ENCODE peak calls at places on chromosomes 16 and 17, in nine cellular contexts. D is GM12865; G is colonic mucosa; Z is kidney epithelial cell; B is psoas muscle; T is ascending aorta; E is WTC11; Y is CD4-positive, alpha-beta T cell; X is right lobe of liver. H is an unnamed sample.

GRCh38 chr16:81599034-81599744 is 154.6 kb downstream of the CMIP start:
- DNase-seq in D (no peak), G (no peak), Z (no peak), B (no peak), T (no peak), E (no peak), Y (no peak), X (no peak), H (no peak)

GRCh38 chr17:72345083-72345482 is 224.3 kb downstream of the SOX9 start:
- DNase-seq in D (no peak), G (peak), Z (no peak), B (no peak), T (no peak), E (no peak), Y (no peak), X (no peak), H (no peak)

GRCh38 chr16:77748426-77748825 is 26.1 kb downstream of the NUDT7 start:
- DNase-seq in D (no peak), G (no peak), Z (no peak), B (no peak), T (no peak), E (no peak), Y (no peak), X (no peak), H (no peak)

GRCh38 chr16:49690778-49691177 is 165.1 kb downstream of the ZNF423 start:
- DNase-seq in D (no peak), G (no peak), Z (no peak), B (no peak), T (no peak), E (no peak), Y (no peak), X (no peak), H (no peak)

GRCh38 chr16:4944333-4945281 is 7.7 kb upstream of the PPL start:
- DNase-seq in D (no peak), G (peak), Z (peak), B (peak), T (peak), E (peak), Y (no peak), X (peak), H (peak)

GRCh38 chr16:9123871-9124270 is 32.4 kb downstream of the HAPSTR1 start:
- DNase-seq in D (peak), G (peak), Z (no peak), B (peak), T (peak), E (no peak), Y (no peak), X (peak), H (no peak)

GRCh38 chr17:50471009-50471905 is 2.6 kb upstream of the CHAD start:
- DNase-seq in D (no peak), G (peak), Z (no peak), B (no peak), T (no peak), E (no peak), Y (no peak), X (peak), H (no peak)

GRCh38 chr17:2485543-2485942 is 26.1 kb downstream of the METTL16 start:
- DNase-seq in D (no peak), G (no peak), Z (no peak), B (no peak), T (no peak), E (no peak), Y (no peak), X (no peak), H (no peak)

GRCh38 chr17:49742256-49742655 is 21.7 kb downstream of the FAM117A start:
- DNase-seq in D (no peak), G (no peak), Z (no peak), B (no peak), T (no peak), E (no peak), Y (no peak), X (no peak), H (no peak)

GRCh38 chr16:79519448-79519847 is 81.1 kb downstream of the MAF start:
- DNase-seq in D (peak), G (no peak), Z (no peak), B (peak), T (no peak), E (no peak), Y (no peak), X (peak), H (no peak)

GRCh38 chr17:79414063-79414462 is 196.8 kb downstream of the RBFOX3 start:
- DNase-seq in D (no peak), G (no peak), Z (no peak), B (no peak), T (no peak), E (no peak), Y (no peak), X (no peak), H (no peak)

GRCh38 chr17:18859256-18859655 is 1.3 kb downstream of the PRPSAP2 start:
- DNase-seq in D (peak), G (no peak), Z (no peak), B (no peak), T (no peak), E (no peak), Y (no peak), X (no peak), H (no peak)

GRCh38 chr17:45989759-45990158 is 9.3 kb upstream of the STH start:
- DNase-seq in D (no peak), G (no peak), Z (no peak), B (no peak), T (no peak), E (no peak), Y (no peak), X (no peak), H (no peak)

GRCh38 chr16:7744546-7745294 is 412.1 kb downstream of the RBFOX1 start:
- DNase-seq in D (no peak), G (no peak), Z (no peak), B (no peak), T (no peak), E (no peak), Y (no peak), X (no peak), H (no peak)

GRCh38 chr16:75801307-75801706 is 75.0 kb upstream of the CPHXL start:
- DNase-seq in D (no peak), G (no peak), Z (no peak), B (no peak), T (no peak), E (no peak), Y (no peak), X (no peak), H (no peak)

GRCh38 chr17:76166168-76166567 is 25.1 kb upstream of the FOXJ1 start:
- DNase-seq in D (no peak), G (no peak), Z (no peak), B (no peak), T (no peak), E (no peak), Y (no peak), X (no peak), H (no peak)

GRCh38 chr16:27840311-27841060 is 223.0 kb downstream of the GSG1L start:
- DNase-seq in D (no peak), G (no peak), Z (no peak), B (no peak), T (no peak), E (no peak), Y (no peak), X (no peak), H (no peak)

GRCh38 chr17:58756246-58757161 is 850 bp downstream of the PPM1E start:
- DNase-seq in D (no peak), G (no peak), Z (no peak), B (no peak), T (no peak), E (peak), Y (no peak), X (no peak), H (peak)

GRCh38 chr16:78571880-78572279 is 472.4 kb downstream of the WWOX start:
- DNase-seq in D (no peak), G (no peak), Z (no peak), B (no peak), T (no peak), E (no peak), Y (no peak), X (no peak), H (no peak)

GRCh38 chr17:49753959-49754391 is 10.0 kb downstream of the FAM117A start:
- DNase-seq in D (no peak), G (no peak), Z (no peak), B (peak), T (no peak), E (no peak), Y (no peak), X (no peak), H (no peak)

GRCh38 chr17:44959821-44960523 is 8.1 kb downstream of the C1QL1 start:
- DNase-seq in D (no peak), G (no peak), Z (no peak), B (no peak), T (no peak), E (no peak), Y (no peak), X (no peak), H (no peak)

GRCh38 chr17:64780096-64781012 is 118.2 kb upstream of the SMURF2 start:
- DNase-seq in D (peak), G (peak), Z (no peak), B (peak), T (no peak), E (peak), Y (peak), X (peak), H (no peak)

GRCh38 chr16:64615647-64616280 is 506.1 kb downstream of the CDH11 start:
- DNase-seq in D (no peak), G (peak), Z (no peak), B (no peak), T (no peak), E (peak), Y (no peak), X (no peak), H (peak)

GRCh38 chr16:1781758-1782407 is 488 bp downstream of the SPSB3 start:
- DNase-seq in D (peak), G (peak), Z (no peak), B (peak), T (no peak), E (peak), Y (no peak), X (peak), H (peak)
- TF ChIP-seq CTCF in D (peak), G (no peak), Z (no peak), B (no peak), T (peak), E (no peak), Y (no peak), X (no peak), H (no peak)

DNA sequence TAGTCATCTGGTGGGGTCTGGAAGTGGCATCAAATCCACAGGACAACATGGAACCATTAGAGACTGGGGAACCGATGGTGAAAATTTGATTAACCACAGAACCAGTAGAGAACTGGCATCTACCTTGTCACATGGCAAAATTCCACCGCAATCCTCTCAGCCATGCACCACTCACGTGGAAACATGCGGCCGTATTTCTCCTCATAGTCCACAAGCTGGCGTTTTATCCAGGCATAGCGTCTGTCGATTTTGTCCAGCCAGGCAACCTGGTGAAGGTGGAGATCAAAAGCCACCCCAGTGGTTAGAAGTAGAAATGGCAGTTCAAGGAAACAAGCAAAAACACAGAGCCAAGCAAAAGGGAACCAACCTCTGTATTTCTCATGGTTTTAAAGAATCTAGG is 87.6 kb downstream of the VPS53 start:
- DNase-seq in D (no peak), G (no peak), Z (no peak), B (no peak), T (no peak), E (no peak), Y (no peak), X (no peak), H (no peak)
- TF ChIP-seq CTCF in D (no peak), G (no peak), Z (no peak), B (no peak), T (no peak), E (no peak), Y (no peak), X (no peak), H (no peak)

GRCh38 chr17:67800495-67800928 is 24.8 kb upstream of the BPTF start:
- DNase-seq in D (peak), G (peak), Z (peak), B (peak), T (peak), E (peak), Y (peak), X (peak), H (peak)

GRCh38 chr17:67801626-67802175 is 23.6 kb upstream of the BPTF start:
- DNase-seq in D (peak), G (no peak), Z (no peak), B (no peak), T (no peak), E (peak), Y (no peak), X (no peak), H (no peak)
- TF ChIP-seq CTCF in D (peak), G (no peak), Z (peak), B (no peak), T (no peak), E (peak), Y (no peak), X (no peak), H (no peak)

GRCh38 chr16:88680554-88681083 is 5.7 kb downstream of the SNAI3 start:
- DNase-seq in D (no peak), G (no peak), Z (no peak), B (no peak), T (no peak), E (no peak), Y (no peak), X (no peak), H (no peak)

GRCh38 chr16:88677721-88678120 is 8.6 kb downstream of the SNAI3 start:
- DNase-seq in D (no peak), G (no peak), Z (no peak), B (no peak), T (no peak), E (no peak), Y (no peak), X (no peak), H (no peak)

GRCh38 chr16:88678224-88678979 is 7.9 kb downstream of the SNAI3 start:
- DNase-seq in D (no peak), G (no peak), Z (no peak), B (no peak), T (no peak), E (no peak), Y (no peak), X (peak), H (no peak)

GRCh38 chr16:88681709-88682451 is 4.4 kb downstream of the SNAI3 start:
- DNase-seq in D (peak), G (no peak), Z (no peak), B (no peak), T (no peak), E (no peak), Y (peak), X (no peak), H (no peak)

DNA sequence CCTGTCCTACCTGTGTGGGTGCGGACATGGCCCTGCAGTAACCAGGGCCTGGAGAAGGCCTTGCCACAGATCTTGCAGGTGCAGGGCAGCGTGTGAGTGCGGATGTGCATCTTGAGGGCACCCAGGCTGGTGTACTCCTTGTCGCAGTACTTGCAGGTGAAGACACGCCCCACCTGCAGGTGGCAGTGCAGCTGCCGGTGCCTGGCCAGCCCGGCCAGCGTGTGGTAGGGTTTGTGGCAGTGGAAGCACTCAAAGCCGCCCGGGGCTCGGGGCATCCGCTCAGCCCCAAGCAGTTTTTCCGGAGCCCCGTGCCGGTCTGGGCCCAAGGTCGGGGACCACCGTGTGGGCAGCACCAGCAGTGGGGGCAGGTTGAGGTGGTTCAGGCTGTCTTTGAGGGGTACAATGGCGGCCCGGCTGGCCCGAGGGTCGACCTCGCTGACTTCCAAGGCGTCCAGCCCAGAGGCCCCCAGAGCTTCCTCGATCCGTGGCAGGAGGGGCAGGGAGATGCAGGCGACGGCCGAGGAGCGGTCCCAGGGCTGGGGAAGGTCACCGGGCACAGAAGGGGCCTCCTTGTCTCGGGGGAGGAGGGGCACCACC is 5.1 kb downstream of the SNAI3 start:
- DNase-seq in D (peak), G (peak), Z (no peak), B (no peak), T (no peak), E (peak), Y (no peak), X (no peak), H (no peak)
- TF ChIP-seq CTCF in D (peak), G (peak), Z (peak), B (peak), T (no peak), E (peak), Y (peak), X (peak), H (peak)

DNA sequence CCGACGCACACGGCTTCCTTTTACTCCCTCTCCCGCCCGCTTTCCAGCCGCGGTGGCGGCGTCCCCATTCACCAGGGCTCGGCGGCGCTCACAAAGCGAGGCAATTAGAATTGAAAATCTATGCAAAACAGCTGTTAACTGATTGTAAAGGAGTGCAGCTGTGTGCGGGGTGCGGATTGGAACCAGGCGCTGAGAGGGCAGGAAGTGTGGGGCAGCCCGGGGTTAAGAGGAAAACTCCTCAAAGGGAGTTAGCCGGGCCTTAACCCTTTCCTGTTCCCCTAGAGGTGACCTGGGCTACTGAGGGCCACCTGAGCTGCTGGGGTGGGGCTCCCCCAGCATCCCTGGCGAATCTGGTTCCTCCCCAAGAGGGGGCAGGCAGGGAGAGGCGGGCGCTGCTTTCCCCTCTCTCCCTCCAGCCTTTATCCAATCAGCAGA is 5.8 kb upstream of the GSE1 start:
- DNase-seq in D (peak), G (peak), Z (no peak), B (no peak), T (no peak), E (peak), Y (no peak), X (no peak), H (peak)
- TF ChIP-seq CTCF in D (no peak), G (no peak), Z (peak), B (no peak), T (no peak), E (no peak), Y (no peak), X (no peak), H (peak)